ENCODE peak calls at places on chromosomes 7 and 10, in four cellular contexts. One of them, this sample, is unnamed.

GRCh38 chr10:22630229-22631174 is 83.9 kb downstream of the PIP4K2A start:
- DNase-seq in HFFc6: peak; percentile 32
- DNase-seq in GM20000: peak; percentile 69
- DNase-seq in CD8-positive, alpha-beta T cell: no peak
- DNase-seq in this sample: no peak

GRCh38 chr10:132164801-132165278 is 21.9 kb upstream of the DPYSL4 start:
- DNase-seq in HFFc6: peak; percentile 15
- DNase-seq in GM20000: no peak
- DNase-seq in CD8-positive, alpha-beta T cell: no peak
- DNase-seq in this sample: no peak

GRCh38 chr7:82319674-82320118 is 123.9 kb downstream of the CACNA2D1 start:
- DNase-seq in HFFc6: peak; percentile 80
- DNase-seq in GM20000: no peak
- DNase-seq in CD8-positive, alpha-beta T cell: no peak
- DNase-seq in this sample: peak; percentile 84

GRCh38 chr10:60591119-60591518 is 187.2 kb upstream of the CDK1 start:
- DNase-seq in HFFc6: no peak
- DNase-seq in GM20000: no peak
- DNase-seq in CD8-positive, alpha-beta T cell: no peak
- DNase-seq in this sample: no peak

GRCh38 chr10:55358539-55358938 is 557.5 kb upstream of the PCDH15 start:
- DNase-seq in HFFc6: no peak
- DNase-seq in GM20000: no peak
- DNase-seq in CD8-positive, alpha-beta T cell: no peak
- DNase-seq in this sample: no peak

GRCh38 chr10:8260645-8261044 is 206.2 kb downstream of the GATA3 start:
- DNase-seq in HFFc6: no peak
- DNase-seq in GM20000: no peak
- DNase-seq in CD8-positive, alpha-beta T cell: no peak
- DNase-seq in this sample: no peak

GRCh38 chr7:15621468-15621867 is 59.7 kb upstream of the AGMO start:
- DNase-seq in HFFc6: no peak
- DNase-seq in GM20000: no peak
- DNase-seq in CD8-positive, alpha-beta T cell: no peak
- DNase-seq in this sample: no peak

GRCh38 chr7:93427107-93427506 is 147.4 kb downstream of the CALCR start:
- DNase-seq in HFFc6: no peak
- DNase-seq in GM20000: no peak
- DNase-seq in CD8-positive, alpha-beta T cell: no peak
- DNase-seq in this sample: no peak

GRCh38 chr7:151454306-151454705 is 14.4 kb upstream of the CRYGN start:
- DNase-seq in HFFc6: no peak
- DNase-seq in GM20000: no peak
- DNase-seq in CD8-positive, alpha-beta T cell: no peak
- DNase-seq in this sample: peak; percentile 86

GRCh38 chr7:138316421-138317043 is 143.5 kb upstream of the TRIM24 start:
- DNase-seq in HFFc6: no peak
- DNase-seq in GM20000: peak; percentile 5
- DNase-seq in CD8-positive, alpha-beta T cell: no peak
- DNase-seq in this sample: no peak

GRCh38 chr10:132676193-132676891 is 109.6 kb downstream of the NKX6-2 start:
- DNase-seq in HFFc6: no peak
- DNase-seq in GM20000: no peak
- DNase-seq in CD8-positive, alpha-beta T cell: no peak
- DNase-seq in this sample: no peak

GRCh38 chr7:75844158-75844557 is 30.6 kb upstream of the CCL24 start:
- DNase-seq in HFFc6: no peak
- DNase-seq in GM20000: no peak
- DNase-seq in CD8-positive, alpha-beta T cell: no peak
- DNase-seq in this sample: no peak

GRCh38 chr10:93199221-93199681 is 125.6 kb downstream of the CYP26A1 start:
- DNase-seq in HFFc6: peak; percentile 30
- DNase-seq in GM20000: no peak
- DNase-seq in CD8-positive, alpha-beta T cell: no peak
- DNase-seq in this sample: no peak

GRCh38 chr10:43943119-43943824 is 294.6 kb upstream of the ZNF32 start:
- DNase-seq in HFFc6: no peak
- DNase-seq in GM20000: no peak
- DNase-seq in CD8-positive, alpha-beta T cell: no peak
- DNase-seq in this sample: no peak

GRCh38 chr10:98383869-98384268 is 31.1 kb downstream of the PYROXD2 start:
- DNase-seq in HFFc6: no peak
- DNase-seq in GM20000: no peak
- DNase-seq in CD8-positive, alpha-beta T cell: no peak
- DNase-seq in this sample: no peak

GRCh38 chr7:134364619-134365037 is 47.9 kb upstream of the SLC35B4 start:
- DNase-seq in HFFc6: peak; percentile 70
- DNase-seq in GM20000: no peak
- DNase-seq in CD8-positive, alpha-beta T cell: no peak
- DNase-seq in this sample: no peak

GRCh38 chr10:43816351-43817321 is 168.0 kb upstream of the ZNF32 start:
- DNase-seq in HFFc6: peak; percentile 90
- DNase-seq in GM20000: peak; percentile 78
- DNase-seq in CD8-positive, alpha-beta T cell: peak; percentile 62
- DNase-seq in this sample: peak; percentile 57

GRCh38 chr7:142557971-142558582 is 191.2 kb upstream of the PRSS1 start:
- DNase-seq in HFFc6: peak; percentile 75
- DNase-seq in GM20000: peak; percentile 67
- DNase-seq in CD8-positive, alpha-beta T cell: peak; percentile 27
- DNase-seq in this sample: no peak

GRCh38 chr7:116780966-116781365 is 81.4 kb upstream of the CAPZA2 start:
- DNase-seq in HFFc6: no peak
- DNase-seq in GM20000: no peak
- DNase-seq in CD8-positive, alpha-beta T cell: no peak
- DNase-seq in this sample: no peak

GRCh38 chr10:33052476-33052875 is 94.4 kb upstream of the ITGB1 start:
- DNase-seq in HFFc6: no peak
- DNase-seq in GM20000: no peak
- DNase-seq in CD8-positive, alpha-beta T cell: no peak
- DNase-seq in this sample: no peak

GRCh38 chr7:11233871-11234270 is 260.2 kb downstream of the PHF14 start:
- DNase-seq in HFFc6: no peak
- DNase-seq in GM20000: no peak
- DNase-seq in CD8-positive, alpha-beta T cell: no peak
- DNase-seq in this sample: no peak

DNA sequence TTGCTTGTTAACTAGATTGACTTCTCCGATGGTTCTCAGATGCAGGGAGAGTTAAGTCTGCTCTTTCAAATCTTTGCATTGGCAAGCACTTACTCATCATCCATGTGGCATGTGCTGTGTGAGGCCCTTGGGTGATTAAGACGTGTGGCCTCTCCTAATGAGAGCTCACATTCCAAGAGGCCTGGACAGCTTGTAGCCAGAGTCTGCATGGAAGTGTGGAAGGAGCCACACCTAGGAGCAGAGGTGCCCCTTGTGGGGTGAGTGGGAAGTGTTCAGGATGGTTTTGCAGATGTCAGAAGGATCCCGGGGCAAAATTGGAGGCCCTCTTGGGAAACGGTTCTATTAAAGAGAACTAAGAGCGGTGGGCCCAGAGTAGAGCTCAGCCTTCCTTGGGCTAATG is 225.9 kb downstream of the PAXIP1 start:
- DNase-seq in HFFc6: peak; percentile 47
- DNase-seq in GM20000: no peak
- DNase-seq in CD8-positive, alpha-beta T cell: no peak
- DNase-seq in this sample: no peak
- TF ChIP-seq CTCF in HFFc6: peak; percentile 29
- TF ChIP-seq CTCF in GM20000: no peak
- TF ChIP-seq CTCF in CD8-positive, alpha-beta T cell: no peak
- TF ChIP-seq CTCF in this sample: no peak

DNA sequence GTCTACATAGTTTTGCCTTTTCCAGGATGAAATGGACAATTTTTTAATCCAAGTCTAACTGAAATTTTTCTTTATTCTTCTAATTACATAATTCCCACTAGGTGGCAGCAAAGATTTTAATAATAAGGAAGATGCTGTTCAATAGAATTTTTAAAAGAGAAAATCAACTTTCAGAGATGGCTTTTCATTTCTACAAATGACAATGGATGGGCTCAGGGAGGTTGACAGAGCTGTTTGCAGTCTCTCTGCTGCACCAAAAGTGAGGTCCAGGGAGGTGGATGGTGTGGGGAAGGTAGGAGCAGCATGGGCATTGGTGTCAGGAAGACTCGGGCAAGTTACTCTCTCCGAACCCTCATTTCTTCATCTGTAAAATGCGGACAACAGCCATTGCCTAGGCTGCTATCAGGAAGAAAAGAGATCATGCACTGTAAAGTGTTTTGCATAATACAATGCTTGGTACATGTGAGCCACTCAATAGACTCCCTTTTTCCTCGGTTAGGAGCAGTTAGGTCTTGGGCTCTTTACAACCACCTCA is 107.3 kb downstream of the ABLIM1 start:
- DNase-seq in HFFc6: peak; percentile 39
- DNase-seq in GM20000: peak; percentile 24
- DNase-seq in CD8-positive, alpha-beta T cell: no peak
- DNase-seq in this sample: no peak
- TF ChIP-seq CTCF in HFFc6: peak; percentile 87
- TF ChIP-seq CTCF in GM20000: no peak
- TF ChIP-seq CTCF in CD8-positive, alpha-beta T cell: peak; percentile 80
- TF ChIP-seq CTCF in this sample: peak; percentile 20

GRCh38 chr7:6643915-6644625 is 7.0 kb downstream of the ZNF316 start:
- DNase-seq in HFFc6: no peak
- DNase-seq in GM20000: no peak
- DNase-seq in CD8-positive, alpha-beta T cell: no peak
- DNase-seq in this sample: no peak

GRCh38 chr7:6642861-6643640 is 5.9 kb downstream of the ZNF316 start:
- DNase-seq in HFFc6: no peak
- DNase-seq in GM20000: no peak
- DNase-seq in CD8-positive, alpha-beta T cell: no peak
- DNase-seq in this sample: no peak

GRCh38 chr7:6646380-6646950 is 9.3 kb downstream of the ZNF316 start:
- DNase-seq in HFFc6: no peak
- DNase-seq in GM20000: no peak
- DNase-seq in CD8-positive, alpha-beta T cell: no peak
- DNase-seq in this sample: no peak

GRCh38 chr7:6647080-6647479 is 10.0 kb downstream of the ZNF316 start:
- DNase-seq in HFFc6: no peak
- DNase-seq in GM20000: no peak
- DNase-seq in CD8-positive, alpha-beta T cell: no peak
- DNase-seq in this sample: no peak

GRCh38 chr7:6644728-6645127 is 7.6 kb downstream of the ZNF316 start:
- DNase-seq in HFFc6: no peak
- DNase-seq in GM20000: no peak
- DNase-seq in CD8-positive, alpha-beta T cell: no peak
- DNase-seq in this sample: no peak
- TF ChIP-seq CTCF in HFFc6: no peak
- TF ChIP-seq CTCF in GM20000: no peak
- TF ChIP-seq CTCF in CD8-positive, alpha-beta T cell: no peak
- TF ChIP-seq CTCF in this sample: no peak

GRCh38 chr10:1516492-1517224 is 220.7 kb downstream of the ADARB2 start:
- DNase-seq in HFFc6: no peak
- DNase-seq in GM20000: no peak
- DNase-seq in CD8-positive, alpha-beta T cell: no peak
- DNase-seq in this sample: no peak

GRCh38 chr10:1515780-1516491 is 221.4 kb downstream of the ADARB2 start:
- DNase-seq in HFFc6: no peak
- DNase-seq in GM20000: no peak
- DNase-seq in CD8-positive, alpha-beta T cell: no peak
- DNase-seq in this sample: no peak

GRCh38 chr10:1515121-1515779 is 222.1 kb downstream of the ADARB2 start:
- DNase-seq in HFFc6: no peak
- DNase-seq in GM20000: no peak
- DNase-seq in CD8-positive, alpha-beta T cell: no peak
- DNase-seq in this sample: no peak

GRCh38 chr10:1514641-1515040 is 222.7 kb downstream of the ADARB2 start:
- DNase-seq in HFFc6: no peak
- DNase-seq in GM20000: no peak
- DNase-seq in CD8-positive, alpha-beta T cell: no peak
- DNase-seq in this sample: no peak

DNA sequence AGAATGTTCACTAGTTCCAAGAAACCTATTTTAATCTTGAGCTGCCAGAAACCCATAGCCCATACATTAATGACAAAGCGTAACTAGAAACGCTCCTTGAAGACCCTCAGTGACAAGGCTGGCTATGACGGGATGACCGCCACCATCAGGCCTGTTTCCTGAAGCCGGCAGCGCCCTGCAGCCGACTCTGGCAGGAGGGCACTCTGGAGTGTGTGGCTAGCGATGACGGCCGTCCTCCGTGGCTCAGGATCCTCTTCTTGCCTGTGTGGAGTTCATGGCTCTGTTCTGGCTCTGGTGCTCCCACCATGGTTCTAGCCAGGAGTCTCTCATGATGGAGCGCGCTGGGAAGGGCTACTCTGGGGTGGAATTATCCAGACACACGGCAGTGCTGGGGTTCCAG is 224.1 kb downstream of the ADARB2 start:
- DNase-seq in HFFc6: no peak
- DNase-seq in GM20000: no peak
- DNase-seq in CD8-positive, alpha-beta T cell: no peak
- DNase-seq in this sample: no peak
- TF ChIP-seq CTCF in HFFc6: no peak
- TF ChIP-seq CTCF in GM20000: no peak
- TF ChIP-seq CTCF in CD8-positive, alpha-beta T cell: no peak
- TF ChIP-seq CTCF in this sample: no peak

GRCh38 chr10:116271593-116272496 is 1.2 kb downstream of the GFRA1 start:
- DNase-seq in HFFc6: no peak
- DNase-seq in GM20000: peak; percentile 56
- DNase-seq in CD8-positive, alpha-beta T cell: no peak
- DNase-seq in this sample: no peak
- TF ChIP-seq CTCF in HFFc6: no peak
- TF ChIP-seq CTCF in GM20000: no peak
- TF ChIP-seq CTCF in CD8-positive, alpha-beta T cell: no peak
- TF ChIP-seq CTCF in this sample: no peak

GRCh38 chr7:101094791-101095375 is 9.6 kb downstream of the TRIM56 start:
- DNase-seq in HFFc6: peak; percentile 67
- DNase-seq in GM20000: peak; percentile 38
- DNase-seq in CD8-positive, alpha-beta T cell: no peak
- DNase-seq in this sample: no peak
- TF ChIP-seq CTCF in HFFc6: peak; percentile 92
- TF ChIP-seq CTCF in GM20000: peak; percentile 26
- TF ChIP-seq CTCF in CD8-positive, alpha-beta T cell: no peak
- TF ChIP-seq CTCF in this sample: peak; percentile 74

GRCh38 chr10:11907914-11908313 is 84.8 kb downstream of the PROSER2 start:
- DNase-seq in HFFc6: no peak
- DNase-seq in GM20000: no peak
- DNase-seq in CD8-positive, alpha-beta T cell: no peak
- DNase-seq in this sample: no peak

GRCh38 chr10:11908991-11909390 is 85.8 kb downstream of the PROSER2 start:
- DNase-seq in HFFc6: no peak
- DNase-seq in GM20000: no peak
- DNase-seq in CD8-positive, alpha-beta T cell: no peak
- DNase-seq in this sample: no peak

GRCh38 chr10:11908536-11908935 is 85.4 kb downstream of the PROSER2 start:
- DNase-seq in HFFc6: no peak
- DNase-seq in GM20000: no peak
- DNase-seq in CD8-positive, alpha-beta T cell: no peak
- DNase-seq in this sample: no peak

GRCh38 chr10:11909618-11910017 is 86.5 kb downstream of the PROSER2 start:
- DNase-seq in HFFc6: no peak
- DNase-seq in GM20000: no peak
- DNase-seq in CD8-positive, alpha-beta T cell: no peak
- DNase-seq in this sample: no peak

DNA sequence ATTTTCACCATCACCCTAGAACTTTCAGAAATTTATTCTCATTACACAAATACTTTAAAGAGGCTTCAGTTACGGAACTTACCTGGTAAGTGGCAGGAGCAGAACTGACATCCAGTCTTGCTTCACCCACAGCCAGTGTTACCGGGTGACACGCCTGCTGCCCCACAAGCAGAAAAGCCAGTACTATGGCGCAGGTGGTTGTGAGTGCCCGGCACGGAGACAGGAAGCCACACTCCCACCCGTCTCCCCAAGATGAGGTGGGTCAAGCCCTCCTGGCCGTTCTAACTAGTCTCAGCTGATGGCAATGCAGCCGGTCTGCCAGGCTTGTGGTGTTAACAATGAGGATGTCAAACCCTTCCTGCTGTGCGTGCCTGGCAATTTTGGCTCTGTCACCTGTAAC is 86.9 kb downstream of the PROSER2 start:
- DNase-seq in HFFc6: no peak
- DNase-seq in GM20000: no peak
- DNase-seq in CD8-positive, alpha-beta T cell: no peak
- DNase-seq in this sample: no peak
- TF ChIP-seq CTCF in HFFc6: no peak
- TF ChIP-seq CTCF in GM20000: no peak
- TF ChIP-seq CTCF in CD8-positive, alpha-beta T cell: no peak
- TF ChIP-seq CTCF in this sample: no peak